ENCODE peak calls at places on chromosomes 6 and 20, in six cellular contexts. U is endodermal cell, R is left lung, P is neural progenitor cell, F is Panc1, H is lung. J is an unnamed sample.

GRCh38 chr6:134721095-134721400 is 228.9 kb downstream of the ALDH8A1 start:
- DNase-seq in P (no peak), F (no peak), H (no peak), U (no peak), R (no peak), J (no peak)

GRCh38 chr6:108622601-108623335 is 62.1 kb downstream of the FOXO3 start:
- DNase-seq in U (no peak), F (no peak), R (no peak), P (no peak), H (peak), J (peak)

GRCh38 chr6:8688823-8689222 is 253.5 kb upstream of the SLC35B3 start:
- DNase-seq in H (no peak), P (no peak), U (no peak), F (no peak), R (no peak), J (no peak)

GRCh38 chr20:1171461-1172093 is 13.2 kb downstream of the TMEM74B start:
- DNase-seq in U (peak), R (no peak), P (peak), H (no peak), F (no peak), J (no peak)

GRCh38 chr20:56924976-56925695 is 296.0 kb downstream of the TFAP2C start:
- DNase-seq in H (no peak), P (peak), R (no peak), F (no peak), U (peak), J (no peak)

GRCh38 chr20:51360451-51361230 is 181.9 kb downstream of the NFATC2 start:
- DNase-seq in P (no peak), H (no peak), U (no peak), R (no peak), F (peak), J (no peak)

GRCh38 chr6:43604174-43604573 is 24.9 kb downstream of the GTPBP2 start:
- DNase-seq in U (no peak), P (no peak), H (no peak), F (no peak), R (no peak), J (no peak)

GRCh38 chr20:64101731-64102621 is 5.4 kb downstream of the NPBWR2 start:
- DNase-seq in H (no peak), F (no peak), P (peak), R (peak), U (peak), J (peak)

GRCh38 chr6:169424821-169425240 is 171.2 kb upstream of the THBS2 start:
- DNase-seq in H (no peak), F (peak), P (no peak), R (no peak), U (no peak), J (no peak)

GRCh38 chr6:119076173-119076965 is 2.1 kb downstream of the FAM184A start:
- DNase-seq in U (no peak), F (no peak), P (no peak), R (no peak), H (no peak), J (no peak)

GRCh38 chr6:119075200-119075981 is 3.1 kb downstream of the FAM184A start:
- DNase-seq in R (no peak), H (no peak), U (no peak), P (no peak), F (no peak), J (no peak)

GRCh38 chr6:119078449-119079287 is at the start of gene FAM184A:
- DNase-seq in H (peak), R (peak), P (peak), U (peak), F (no peak), J (peak)

GRCh38 chr6:119077643-119078448 is 618 bp downstream of the FAM184A start:
- DNase-seq in R (peak), F (peak), H (peak), U (peak), P (peak), J (peak)

DNA sequence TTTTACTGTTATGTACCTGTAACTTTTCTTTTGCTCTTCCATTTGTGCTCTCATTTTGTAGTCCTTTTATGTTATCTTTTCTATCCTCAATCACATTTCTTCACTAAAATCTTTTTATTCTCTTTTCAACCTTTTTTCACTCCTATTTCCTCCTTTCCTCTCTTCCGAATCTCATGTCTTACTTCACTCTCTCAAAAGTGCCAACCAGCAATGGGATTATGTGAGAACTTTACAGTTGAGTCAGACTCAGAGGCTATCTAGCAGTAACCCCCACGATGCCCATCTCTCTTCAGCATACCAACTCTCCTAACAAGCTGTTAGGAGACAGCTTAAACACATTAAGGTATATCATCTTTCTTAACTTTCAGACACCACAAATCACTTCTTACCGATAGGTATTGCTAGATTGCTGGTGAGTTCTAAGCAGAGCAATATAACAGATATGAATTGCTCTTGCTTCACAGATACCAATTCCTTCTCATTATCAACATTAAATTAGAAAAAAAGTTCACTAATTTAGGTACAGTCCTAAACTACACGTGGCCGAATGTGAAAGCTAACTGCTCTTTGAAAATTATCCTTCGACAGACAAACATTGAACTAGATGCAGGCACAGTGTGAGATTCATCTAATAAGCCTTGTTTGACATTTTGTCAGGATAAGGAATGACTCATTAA is 1.4 kb downstream of the FAM184A start:
- DNase-seq in P (no peak), U (no peak), F (no peak), R (no peak), H (no peak), J (no peak)
- H3K4me3 ChIP-seq in P (peak), U (peak), F (peak), R (peak), H (no peak), J (peak)

GRCh38 chr20:59603727-59604608 is at the start of gene PHACTR3:
- DNase-seq in U (peak), R (no peak), F (no peak), H (no peak), P (peak), J (no peak)

GRCh38 chr20:59606566-59606965 is 2.2 kb downstream of the PHACTR3 start:
- DNase-seq in R (no peak), H (no peak), P (no peak), U (no peak), F (no peak), J (no peak)

GRCh38 chr20:59605691-59606364 is 1.5 kb downstream of the PHACTR3 start:
- DNase-seq in P (peak), H (no peak), F (no peak), R (no peak), U (no peak), J (no peak)

GRCh38 chr20:59603176-59603575 is 1.2 kb upstream of the PHACTR3 start:
- DNase-seq in U (no peak), P (no peak), H (no peak), F (no peak), R (no peak), J (no peak)

GRCh38 chr20:59604770-59605665 is 678 bp downstream of the PHACTR3 start:
- DNase-seq in P (peak), U (peak), R (no peak), H (no peak), F (no peak), J (no peak)
- H3K27ac ChIP-seq in P (no peak), U (peak), R (no peak), H (no peak), F (no peak), J (no peak)

GRCh38 chr6:89375427-89375868 is 22.9 kb upstream of the UBE2J1 start:
- DNase-seq in F (no peak), R (peak), U (peak), P (peak), H (peak), J (peak)
- TF ChIP-seq CTCF in F (peak), R (no peak), U (peak), P (peak), H (no peak), J (peak)

GRCh38 chr6:13733178-13733851 is 21.7 kb upstream of the RANBP9 start:
- DNase-seq in R (no peak), H (peak), P (no peak), U (no peak), F (no peak), J (no peak)
- H3K4me3 ChIP-seq in R (no peak), H (no peak), P (no peak), U (no peak), F (peak), J (no peak)

GRCh38 chr6:7171119-7171518 is 63.4 kb downstream of the RREB1 start:
- DNase-seq in P (no peak), R (no peak), H (no peak), F (no peak), U (peak), J (no peak)

GRCh38 chr6:7171733-7172132 is 64.0 kb downstream of the RREB1 start:
- DNase-seq in P (no peak), F (no peak), U (no peak), R (no peak), H (no peak), J (no peak)

GRCh38 chr6:7169296-7169721 is 61.5 kb downstream of the RREB1 start:
- DNase-seq in F (no peak), H (no peak), R (no peak), U (no peak), P (no peak), J (no peak)

GRCh38 chr6:7172605-7173185 is 64.9 kb downstream of the RREB1 start:
- DNase-seq in F (no peak), U (peak), P (no peak), H (no peak), R (no peak), J (no peak)

GRCh38 chr6:7170117-7170732 is 62.5 kb downstream of the RREB1 start:
- DNase-seq in H (no peak), F (no peak), P (no peak), R (no peak), U (peak), J (no peak)
- H3K27ac ChIP-seq in H (no peak), F (no peak), P (no peak), R (peak), U (no peak), J (no peak)

DNA sequence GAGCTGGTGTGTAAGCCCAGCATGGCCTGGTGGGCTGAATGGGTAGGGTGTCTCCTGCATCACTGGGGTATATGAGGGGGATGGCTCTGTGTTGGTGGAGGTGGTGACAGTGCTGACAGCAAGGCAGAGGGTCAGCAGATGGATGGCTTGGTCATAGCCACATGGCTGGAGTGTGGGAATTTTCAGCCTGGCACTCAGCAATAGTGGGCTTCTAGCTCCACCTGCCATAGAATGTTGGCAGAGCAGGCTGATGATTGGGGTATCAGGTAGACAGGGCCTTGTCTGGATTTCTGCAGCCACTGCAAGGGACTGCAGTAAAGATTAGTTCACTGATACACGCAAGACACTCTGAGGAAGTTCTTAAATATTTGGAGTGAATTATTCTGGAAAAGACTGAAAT is 137.5 kb upstream of the BACH2 start:
- DNase-seq in H (no peak), P (peak), F (no peak), U (peak), R (no peak), J (peak)
- TF ChIP-seq CTCF in H (no peak), P (peak), F (peak), U (peak), R (no peak), J (peak)

GRCh38 chr6:133034509-133035206 is 206.5 kb upstream of the EYA4 start:
- DNase-seq in U (no peak), H (no peak), P (no peak), R (no peak), F (no peak), J (no peak)
- H3K4me3 ChIP-seq in U (no peak), H (no peak), P (no peak), R (no peak), F (no peak), J (no peak)